ENCODE peak calls at places on chromosome X, in eight cellular contexts. One of them, this sample, is unnamed. For H3K36me3, the result is how much of the 10 kb centered on the place peaks cover.

GRCh38 chrX:118455013-118455412 is 40.6 kb upstream of the DOCK11 start:
- DNase-seq in lung: no peak
- DNase-seq in OCI-LY7: no peak
- DNase-seq in neuronal stem cell: no peak
- DNase-seq in heart left ventricle: no peak
- DNase-seq in SJSA1: no peak
- DNase-seq in MM.1S: no peak
- DNase-seq in colonic mucosa: no peak
- DNase-seq in this sample: no peak

GRCh38 chrX:106481341-106481740 is 130.4 kb upstream of the RADX start:
- DNase-seq in SJSA1: no peak
- DNase-seq in MM.1S: peak
- DNase-seq in lung: peak
- DNase-seq in OCI-LY7: peak
- DNase-seq in neuronal stem cell: peak
- DNase-seq in heart left ventricle: peak
- DNase-seq in colonic mucosa: peak
- DNase-seq in this sample: peak

GRCh38 chrX:133776072-133776471 is 209.3 kb downstream of the GPC3 start:
- DNase-seq in SJSA1: peak
- DNase-seq in MM.1S: no peak
- DNase-seq in colonic mucosa: peak
- DNase-seq in lung: no peak
- DNase-seq in neuronal stem cell: no peak
- DNase-seq in OCI-LY7: no peak
- DNase-seq in heart left ventricle: no peak
- DNase-seq in this sample: no peak

GRCh38 chrX:13080128-13080795 is 35.8 kb upstream of the FAM9C start:
- DNase-seq in OCI-LY7: no peak
- DNase-seq in heart left ventricle: no peak
- DNase-seq in neuronal stem cell: no peak
- DNase-seq in SJSA1: no peak
- DNase-seq in MM.1S: no peak
- DNase-seq in lung: no peak
- DNase-seq in colonic mucosa: no peak
- DNase-seq in this sample: no peak

GRCh38 chrX:84170931-84171330 is 17.1 kb downstream of the RPS6KA6 start:
- DNase-seq in heart left ventricle: no peak
- DNase-seq in SJSA1: no peak
- DNase-seq in lung: no peak
- DNase-seq in neuronal stem cell: no peak
- DNase-seq in MM.1S: no peak
- DNase-seq in colonic mucosa: no peak
- DNase-seq in OCI-LY7: no peak
- DNase-seq in this sample: no peak

GRCh38 chrX:17629011-17629410 is 108.3 kb upstream of the SCML1 start:
- DNase-seq in OCI-LY7: no peak
- DNase-seq in SJSA1: no peak
- DNase-seq in colonic mucosa: no peak
- DNase-seq in MM.1S: no peak
- DNase-seq in heart left ventricle: no peak
- DNase-seq in lung: no peak
- DNase-seq in neuronal stem cell: no peak
- DNase-seq in this sample: no peak

GRCh38 chrX:18075603-18076002 is 145.1 kb downstream of the BEND2 start:
- DNase-seq in neuronal stem cell: no peak
- DNase-seq in MM.1S: no peak
- DNase-seq in OCI-LY7: no peak
- DNase-seq in colonic mucosa: no peak
- DNase-seq in lung: no peak
- DNase-seq in heart left ventricle: no peak
- DNase-seq in SJSA1: no peak
- DNase-seq in this sample: no peak

GRCh38 chrX:118976599-118977340 is 2.4 kb downstream of the LONRF3 start:
- DNase-seq in colonic mucosa: peak
- DNase-seq in neuronal stem cell: no peak
- DNase-seq in lung: peak
- DNase-seq in SJSA1: peak
- DNase-seq in MM.1S: no peak
- DNase-seq in OCI-LY7: peak
- DNase-seq in heart left ventricle: peak
- DNase-seq in this sample: no peak

GRCh38 chrX:106862972-106863688 is 40.0 kb downstream of the RIPPLY1 start:
- DNase-seq in heart left ventricle: no peak
- DNase-seq in neuronal stem cell: peak
- DNase-seq in SJSA1: no peak
- DNase-seq in OCI-LY7: peak
- DNase-seq in lung: peak
- DNase-seq in MM.1S: peak
- DNase-seq in colonic mucosa: peak
- DNase-seq in this sample: no peak

GRCh38 chrX:22378296-22378695 is 105.6 kb downstream of the CBLL2 start:
- DNase-seq in OCI-LY7: no peak
- DNase-seq in SJSA1: no peak
- DNase-seq in heart left ventricle: no peak
- DNase-seq in MM.1S: no peak
- DNase-seq in neuronal stem cell: no peak
- DNase-seq in lung: no peak
- DNase-seq in colonic mucosa: no peak
- DNase-seq in this sample: no peak

GRCh38 chrX:127888767-127889166 is 163.4 kb downstream of the ACTRT1 start:
- DNase-seq in OCI-LY7: no peak
- DNase-seq in neuronal stem cell: no peak
- DNase-seq in colonic mucosa: no peak
- DNase-seq in heart left ventricle: no peak
- DNase-seq in lung: no peak
- DNase-seq in MM.1S: peak
- DNase-seq in SJSA1: no peak
- DNase-seq in this sample: no peak

GRCh38 chrX:68941385-68941952 is 112.6 kb downstream of the EFNB1 start:
- DNase-seq in lung: peak
- DNase-seq in OCI-LY7: no peak
- DNase-seq in MM.1S: no peak
- DNase-seq in neuronal stem cell: no peak
- DNase-seq in colonic mucosa: peak
- DNase-seq in heart left ventricle: no peak
- DNase-seq in SJSA1: no peak
- DNase-seq in this sample: no peak

GRCh38 chrX:72201836-72202536 is 20.4 kb downstream of the PIN4 start:
- DNase-seq in colonic mucosa: no peak
- DNase-seq in SJSA1: peak
- DNase-seq in neuronal stem cell: no peak
- DNase-seq in OCI-LY7: no peak
- DNase-seq in heart left ventricle: no peak
- DNase-seq in lung: no peak
- DNase-seq in MM.1S: no peak
- DNase-seq in this sample: no peak

GRCh38 chrX:50470103-50471031 is at the start of gene DGKK:
- DNase-seq in neuronal stem cell: peak
- DNase-seq in heart left ventricle: no peak
- DNase-seq in OCI-LY7: no peak
- DNase-seq in lung: no peak
- DNase-seq in colonic mucosa: no peak
- DNase-seq in SJSA1: no peak
- DNase-seq in MM.1S: no peak
- DNase-seq in this sample: no peak

DNA sequence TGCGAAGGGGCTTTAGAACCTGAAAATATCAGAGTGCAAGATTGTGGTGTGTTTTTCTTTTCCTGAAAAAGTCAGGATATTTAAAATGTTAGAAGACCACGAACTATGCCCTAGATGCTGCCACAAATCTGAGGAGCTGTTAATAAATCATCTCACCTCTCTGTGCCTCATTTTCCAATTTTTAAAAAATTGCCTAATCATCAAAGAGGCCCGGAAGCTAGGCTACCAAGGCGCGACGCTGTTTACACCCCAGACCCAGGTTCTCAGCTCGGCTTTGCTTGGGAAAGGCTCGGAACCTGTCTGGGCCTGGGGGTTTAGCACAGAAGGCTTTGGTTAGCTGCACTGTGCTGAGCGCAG is 409.6 kb downstream of the BCOR start:
- DNase-seq in MM.1S: no peak
- DNase-seq in lung: no peak
- DNase-seq in colonic mucosa: no peak
- DNase-seq in neuronal stem cell: no peak
- DNase-seq in OCI-LY7: no peak
- DNase-seq in heart left ventricle: no peak
- DNase-seq in SJSA1: no peak
- DNase-seq in this sample: no peak
- H3K27ac ChIP-seq in MM.1S: no peak
- H3K27ac ChIP-seq in lung: no peak
- H3K27ac ChIP-seq in colonic mucosa: no peak
- H3K27ac ChIP-seq in neuronal stem cell: peak
- H3K27ac ChIP-seq in OCI-LY7: no peak
- H3K27ac ChIP-seq in heart left ventricle: peak
- H3K27ac ChIP-seq in SJSA1: no peak
- H3K27ac ChIP-seq in this sample: peak

DNA sequence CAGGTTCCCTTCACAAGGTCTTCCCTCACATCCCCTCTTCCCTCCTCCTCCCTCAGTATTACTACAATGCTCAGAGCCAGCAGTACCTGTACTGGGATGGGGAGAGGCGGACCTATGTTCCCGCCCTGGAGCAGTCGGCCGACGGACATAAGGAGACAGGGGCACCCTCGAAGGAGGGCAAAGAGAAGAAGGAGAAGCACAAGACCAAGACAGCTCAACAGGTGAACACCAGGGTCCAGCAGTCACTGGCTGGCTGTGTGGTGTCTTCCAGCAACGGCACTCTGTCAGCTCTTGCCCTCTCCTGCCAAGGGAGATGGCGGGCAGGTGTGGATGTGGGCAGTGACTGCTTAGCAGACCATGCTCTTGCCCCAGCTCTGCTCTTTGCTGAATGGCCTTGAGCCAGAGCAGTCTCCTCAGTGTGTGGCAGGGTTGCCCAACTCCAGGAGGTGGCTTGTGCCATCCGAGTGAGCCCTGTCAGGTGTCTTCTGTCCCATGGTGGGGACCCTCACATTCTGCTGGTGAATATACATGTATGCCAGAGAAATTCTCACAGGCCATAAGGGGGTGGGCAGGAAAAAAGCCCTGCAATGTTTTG is 11.4 kb upstream of the UBA1 start:
- DNase-seq in OCI-LY7: no peak
- DNase-seq in heart left ventricle: no peak
- DNase-seq in neuronal stem cell: no peak
- DNase-seq in colonic mucosa: no peak
- DNase-seq in MM.1S: no peak
- DNase-seq in lung: no peak
- DNase-seq in SJSA1: no peak
- DNase-seq in this sample: no peak
- H3K36me3 ChIP-seq in OCI-LY7: under half
- H3K36me3 ChIP-seq in heart left ventricle: half or more
- H3K36me3 ChIP-seq in neuronal stem cell: half or more
- H3K36me3 ChIP-seq in colonic mucosa: under half
- H3K36me3 ChIP-seq in MM.1S: under half
- H3K36me3 ChIP-seq in lung: under half
- H3K36me3 ChIP-seq in SJSA1: under half
- H3K36me3 ChIP-seq in this sample: half or more

DNA sequence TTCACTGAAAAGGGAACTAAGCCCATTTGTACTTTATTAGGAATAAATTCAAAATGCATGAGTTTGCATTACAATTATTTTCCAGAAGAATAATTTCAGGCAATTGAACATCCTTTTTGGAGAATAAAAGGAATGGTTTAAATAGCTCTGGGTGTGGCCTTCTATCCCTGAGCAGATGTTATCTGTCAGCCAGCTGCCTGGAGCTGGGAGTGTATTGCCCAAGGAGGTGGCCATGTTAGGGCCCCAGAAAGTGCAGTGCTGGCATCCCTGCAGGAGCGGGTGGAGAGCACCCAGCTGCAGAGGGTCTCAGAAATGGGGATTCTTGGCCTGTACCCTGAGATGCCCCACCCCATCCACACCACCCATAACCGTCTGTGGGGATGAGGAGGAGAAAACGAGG is 21.6 kb upstream of the VEGFD start:
- DNase-seq in neuronal stem cell: no peak
- DNase-seq in lung: no peak
- DNase-seq in heart left ventricle: no peak
- DNase-seq in colonic mucosa: no peak
- DNase-seq in MM.1S: no peak
- DNase-seq in OCI-LY7: no peak
- DNase-seq in SJSA1: no peak
- DNase-seq in this sample: no peak
- H3K27ac ChIP-seq in neuronal stem cell: no peak
- H3K27ac ChIP-seq in lung: no peak
- H3K27ac ChIP-seq in heart left ventricle: peak
- H3K27ac ChIP-seq in colonic mucosa: no peak
- H3K27ac ChIP-seq in MM.1S: no peak
- H3K27ac ChIP-seq in OCI-LY7: no peak
- H3K27ac ChIP-seq in SJSA1: no peak
- H3K27ac ChIP-seq in this sample: no peak

GRCh38 chrX:74272230-74272629 is 31.8 kb upstream of the ZCCHC13 start:
- DNase-seq in heart left ventricle: no peak
- DNase-seq in neuronal stem cell: no peak
- DNase-seq in MM.1S: no peak
- DNase-seq in lung: no peak
- DNase-seq in SJSA1: no peak
- DNase-seq in OCI-LY7: no peak
- DNase-seq in colonic mucosa: no peak
- DNase-seq in this sample: no peak

GRCh38 chrX:74270393-74270792 is 33.6 kb upstream of the ZCCHC13 start:
- DNase-seq in SJSA1: no peak
- DNase-seq in colonic mucosa: no peak
- DNase-seq in heart left ventricle: no peak
- DNase-seq in neuronal stem cell: no peak
- DNase-seq in lung: no peak
- DNase-seq in OCI-LY7: no peak
- DNase-seq in MM.1S: no peak
- DNase-seq in this sample: no peak
- H3K36me3 ChIP-seq in SJSA1: under half
- H3K36me3 ChIP-seq in colonic mucosa: under half
- H3K36me3 ChIP-seq in heart left ventricle: under half
- H3K36me3 ChIP-seq in neuronal stem cell: half or more
- H3K36me3 ChIP-seq in lung: under half
- H3K36me3 ChIP-seq in OCI-LY7: under half
- H3K36me3 ChIP-seq in MM.1S: under half
- H3K36me3 ChIP-seq in this sample: under half

GRCh38 chrX:115892056-115892708 is 278.4 kb upstream of the AGTR2 start:
- DNase-seq in heart left ventricle: no peak
- DNase-seq in neuronal stem cell: no peak
- DNase-seq in OCI-LY7: no peak
- DNase-seq in MM.1S: no peak
- DNase-seq in SJSA1: no peak
- DNase-seq in lung: peak
- DNase-seq in colonic mucosa: peak
- DNase-seq in this sample: no peak

GRCh38 chrX:115894087-115894486 is 276.5 kb upstream of the AGTR2 start:
- DNase-seq in colonic mucosa: peak
- DNase-seq in SJSA1: no peak
- DNase-seq in MM.1S: peak
- DNase-seq in heart left ventricle: no peak
- DNase-seq in OCI-LY7: no peak
- DNase-seq in neuronal stem cell: no peak
- DNase-seq in lung: peak
- DNase-seq in this sample: no peak

GRCh38 chrX:115895678-115896329 is 274.7 kb upstream of the AGTR2 start:
- DNase-seq in MM.1S: no peak
- DNase-seq in heart left ventricle: no peak
- DNase-seq in lung: no peak
- DNase-seq in SJSA1: no peak
- DNase-seq in colonic mucosa: no peak
- DNase-seq in OCI-LY7: no peak
- DNase-seq in neuronal stem cell: no peak
- DNase-seq in this sample: no peak

GRCh38 chrX:115896362-115896761 is 274.2 kb upstream of the AGTR2 start:
- DNase-seq in MM.1S: no peak
- DNase-seq in heart left ventricle: no peak
- DNase-seq in lung: peak
- DNase-seq in OCI-LY7: no peak
- DNase-seq in neuronal stem cell: no peak
- DNase-seq in SJSA1: no peak
- DNase-seq in colonic mucosa: no peak
- DNase-seq in this sample: no peak

GRCh38 chrX:115892787-115893671 is 277.5 kb upstream of the AGTR2 start:
- DNase-seq in SJSA1: no peak
- DNase-seq in OCI-LY7: no peak
- DNase-seq in MM.1S: peak
- DNase-seq in colonic mucosa: peak
- DNase-seq in heart left ventricle: no peak
- DNase-seq in lung: peak
- DNase-seq in neuronal stem cell: no peak
- DNase-seq in this sample: no peak
- H3K27ac ChIP-seq in SJSA1: no peak
- H3K27ac ChIP-seq in OCI-LY7: no peak
- H3K27ac ChIP-seq in MM.1S: no peak
- H3K27ac ChIP-seq in colonic mucosa: peak
- H3K27ac ChIP-seq in heart left ventricle: no peak
- H3K27ac ChIP-seq in lung: no peak
- H3K27ac ChIP-seq in neuronal stem cell: no peak
- H3K27ac ChIP-seq in this sample: no peak